ENCODE peak calls at places on chromosome X, in six cellular contexts. A is sigmoid colon, C is HepG2, L is suprapubic skin, R is K562, O is tibial nerve. I is an unnamed sample. For H3K4me1, the result is how much of the 10 kb centered on the place peaks cover.

GRCh38 chrX:43958529-43958928 is 14.7 kb downstream of the NDP start:
- DNase-seq in O (no peak), C (peak), A (no peak), R (peak), L (no peak), I (no peak)

GRCh38 chrX:55004231-55004630 is 4.1 kb downstream of the APEX2 start:
- DNase-seq in A (no peak), O (no peak), C (no peak), R (no peak), L (no peak), I (no peak)

GRCh38 chrX:45479196-45479834 is 278.6 kb upstream of the DIPK2B start:
- DNase-seq in L (no peak), A (no peak), C (no peak), O (no peak), R (no peak), I (no peak)

GRCh38 chrX:40152173-40152705 is 54.5 kb upstream of the BCOR start:
- DNase-seq in L (no peak), C (no peak), R (peak), O (no peak), A (peak), I (no peak)

GRCh38 chrX:97310373-97310772 is 426.7 kb downstream of the RPA4 start:
- DNase-seq in O (no peak), A (no peak), L (no peak), C (no peak), R (peak), I (no peak)

GRCh38 chrX:122512561-122513072 is 671.5 kb upstream of the GRIA3 start:
- DNase-seq in A (no peak), C (no peak), L (no peak), R (no peak), O (no peak), I (no peak)

GRCh38 chrX:143669395-143669794 is 33.5 kb upstream of the SLITRK4 start:
- DNase-seq in O (no peak), A (no peak), C (no peak), L (no peak), R (no peak), I (no peak)

GRCh38 chrX:77597090-77597489 is 149.9 kb downstream of the FGF16 start:
- DNase-seq in L (no peak), R (no peak), A (no peak), C (no peak), O (no peak), I (no peak)

DNA sequence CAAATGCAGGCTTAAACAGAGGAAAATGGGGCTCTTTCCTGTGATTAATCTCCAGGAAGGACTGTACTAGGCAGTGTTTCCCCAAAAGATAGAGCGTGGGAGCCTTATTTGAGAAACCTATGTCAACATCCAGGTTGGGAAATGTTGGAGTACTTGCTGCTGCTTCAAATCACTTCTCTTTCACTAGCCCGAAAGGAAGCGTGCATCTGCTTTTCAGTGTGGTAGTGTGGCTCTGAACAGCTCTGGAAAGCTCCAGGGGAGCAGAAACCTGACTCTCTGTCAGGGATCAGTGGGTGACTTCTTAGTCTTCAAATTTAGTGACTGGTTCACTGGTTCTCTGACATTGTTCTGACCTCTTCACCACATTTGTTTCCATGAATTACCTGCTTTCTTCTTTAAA is 36.8 kb downstream of the DLG3 start:
- DNase-seq in O (no peak), R (no peak), C (no peak), A (no peak), L (no peak), I (no peak)
- TF ChIP-seq EP300 in O (no peak), R (no peak), C (no peak), A (no peak), L (no peak), I (no peak)

GRCh38 chrX:154401045-154401799 is 3.0 kb downstream of the RPL10 start:
- DNase-seq in A (no peak), R (peak), O (no peak), L (no peak), C (peak), I (no peak)
- TF ChIP-seq POLR2A in A (no peak), R (peak), O (no peak), L (no peak), C (peak), I (no peak)

DNA sequence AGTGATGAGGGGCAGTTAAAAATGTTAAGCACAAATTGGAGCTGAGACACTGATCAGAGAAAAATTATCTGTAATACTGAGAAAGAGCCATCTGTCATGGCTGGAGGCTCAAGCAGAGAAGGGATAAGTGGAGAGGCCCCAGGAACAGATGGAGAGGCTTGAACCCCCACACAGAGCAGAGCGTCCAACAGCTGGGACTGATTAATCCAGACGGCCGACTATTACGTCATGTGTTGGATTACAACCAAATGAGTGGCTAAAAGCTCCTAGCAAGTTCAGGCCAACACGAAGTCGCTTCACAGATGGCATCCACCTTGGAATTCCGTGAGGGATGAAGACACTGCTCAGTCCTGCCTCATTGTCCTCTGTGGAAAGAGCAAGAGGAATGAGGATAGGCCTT is 57.7 kb upstream of the ATXN3L start:
- DNase-seq in A (no peak), O (no peak), R (peak), L (no peak), C (no peak), I (no peak)
- H3K4me1 ChIP-seq in A (under half), O (under half), R (under half), L (under half), C (under half), I (under half)

DNA sequence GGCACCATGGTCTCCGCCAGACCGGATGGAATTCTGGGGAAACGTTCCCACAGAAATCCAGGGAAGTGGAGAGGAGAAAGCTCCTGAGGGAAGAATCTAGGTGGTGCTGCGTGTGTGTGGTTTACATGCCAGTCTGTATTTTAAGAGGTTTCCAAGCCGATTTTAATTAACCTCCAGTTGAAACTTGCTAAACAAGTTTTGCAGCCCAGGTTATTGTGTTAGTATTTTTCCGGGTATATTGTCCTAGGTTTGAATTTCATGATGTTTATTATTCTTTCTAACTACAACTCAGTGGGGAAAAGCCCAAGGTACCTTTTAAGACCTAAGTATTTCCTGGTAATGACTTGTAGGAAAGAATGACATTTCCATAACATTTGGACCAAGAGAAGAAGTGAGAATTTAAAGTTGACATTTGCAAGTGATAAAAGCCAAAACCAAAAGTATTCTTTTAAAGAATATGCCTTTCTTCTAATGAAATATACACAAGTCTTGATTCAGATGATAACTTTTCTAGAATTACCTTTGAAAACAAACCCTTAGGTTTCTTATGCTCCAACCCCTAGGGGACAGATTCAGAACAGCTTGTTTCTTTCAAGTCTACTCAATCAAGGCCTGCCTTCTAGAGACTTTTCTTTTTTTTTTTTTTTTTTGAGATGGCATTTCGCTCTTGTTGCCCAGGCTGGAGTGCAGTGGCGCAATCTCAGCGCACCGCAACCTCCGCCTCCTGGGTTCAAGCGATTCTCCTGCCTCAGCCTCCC is 14.6 kb downstream of the SAT1 start:
- DNase-seq in L (no peak), A (no peak), O (no peak), C (no peak), R (no peak), I (no peak)
- TF ChIP-seq EP300 in L (no peak), A (no peak), O (no peak), C (no peak), R (no peak), I (peak)

I was measured in upper lobe of left lung.